ENCODE peak calls at places on chromosomes 1 and 21, in seven cellular contexts. R, V, K, S, A, O and J are unnamed samples.

GRCh38 chr1:176857632-176858031 is 306.9 kb downstream of the ASTN1 start:
- DNase-seq in R (no peak), V (no peak), K (no peak), S (no peak), A (no peak), O (no peak), J (no peak)

GRCh38 chr1:174720618-174721017 is 272.9 kb downstream of the GPR52 start:
- DNase-seq in R (no peak), V (no peak), K (no peak), S (no peak), A (no peak), O (no peak), J (no peak)

GRCh38 chr1:116817582-116818064 is 63.4 kb downstream of the CD2 start:
- DNase-seq in R (no peak), V (peak), K (peak), S (peak), A (peak), O (peak), J (peak)

GRCh38 chr21:31426235-31426797 is 82.3 kb upstream of the TIAM1 start:
- DNase-seq in R (peak), V (no peak), K (no peak), S (no peak), A (no peak), O (no peak), J (no peak)

GRCh38 chr1:220905650-220906560 is 26.7 kb downstream of the HLX start:
- DNase-seq in R (no peak), V (no peak), K (no peak), S (no peak), A (no peak), O (peak), J (no peak)

GRCh38 chr1:181135462-181135781 is 46.9 kb downstream of the IER5 start:
- DNase-seq in R (no peak), V (no peak), K (no peak), S (peak), A (peak), O (no peak), J (peak)

GRCh38 chr1:200029035-200029623 is 1.6 kb downstream of the NR5A2 start:
- DNase-seq in R (no peak), V (peak), K (peak), S (no peak), A (peak), O (no peak), J (peak)

GRCh38 chr1:162026906-162027305 is 3.2 kb upstream of the OLFML2B start:
- DNase-seq in R (no peak), V (no peak), K (no peak), S (no peak), A (no peak), O (no peak), J (no peak)

GRCh38 chr21:45410151-45410864 is 5.3 kb downstream of the COL18A1 start:
- DNase-seq in R (no peak), V (no peak), K (no peak), S (no peak), A (no peak), O (peak), J (no peak)

GRCh38 chr21:45412491-45412890 is 7.5 kb downstream of the COL18A1 start:
- DNase-seq in R (no peak), V (no peak), K (no peak), S (no peak), A (no peak), O (no peak), J (no peak)

GRCh38 chr21:45410865-45411809 is 6.2 kb downstream of the COL18A1 start:
- DNase-seq in R (no peak), V (no peak), K (no peak), S (peak), A (no peak), O (no peak), J (no peak)

GRCh38 chr21:45412909-45413581 is 8.1 kb downstream of the COL18A1 start:
- DNase-seq in R (no peak), V (no peak), K (no peak), S (no peak), A (no peak), O (no peak), J (no peak)

DNA sequence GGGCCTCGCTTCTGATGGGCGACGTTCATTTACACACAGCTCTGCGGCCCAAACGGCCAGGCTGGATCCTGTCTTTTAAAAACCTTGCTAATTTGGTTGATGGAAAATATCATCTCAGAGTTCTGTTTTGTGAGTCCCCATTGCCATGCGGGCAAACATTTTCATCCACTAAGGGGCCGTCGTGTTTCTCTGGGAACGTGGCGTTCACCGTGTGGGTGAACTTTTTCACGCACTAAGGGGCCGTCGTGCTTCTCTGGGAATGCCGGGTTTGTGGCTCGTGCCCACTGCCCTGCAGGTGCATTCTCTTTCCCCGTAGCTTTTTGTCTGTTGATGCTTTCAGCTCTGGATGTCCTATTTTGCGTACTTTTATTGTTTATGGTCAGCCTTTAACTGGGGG is 6.8 kb downstream of the COL18A1 start:
- DNase-seq in R (no peak), V (no peak), K (no peak), S (no peak), A (no peak), O (no peak), J (no peak)
- TF ChIP-seq JUND in R (no peak), V (no peak), K (no peak), S (no peak), A (no peak), O (no peak), J (no peak)

GRCh38 chr1:5941671-5942070 is 50.6 kb downstream of the NPHP4 start:
- DNase-seq in R (no peak), V (no peak), K (peak), S (no peak), A (no peak), O (no peak), J (no peak)
- TF ChIP-seq JUND in R (no peak), V (no peak), K (no peak), S (no peak), A (no peak), O (no peak), J (no peak)

DNA sequence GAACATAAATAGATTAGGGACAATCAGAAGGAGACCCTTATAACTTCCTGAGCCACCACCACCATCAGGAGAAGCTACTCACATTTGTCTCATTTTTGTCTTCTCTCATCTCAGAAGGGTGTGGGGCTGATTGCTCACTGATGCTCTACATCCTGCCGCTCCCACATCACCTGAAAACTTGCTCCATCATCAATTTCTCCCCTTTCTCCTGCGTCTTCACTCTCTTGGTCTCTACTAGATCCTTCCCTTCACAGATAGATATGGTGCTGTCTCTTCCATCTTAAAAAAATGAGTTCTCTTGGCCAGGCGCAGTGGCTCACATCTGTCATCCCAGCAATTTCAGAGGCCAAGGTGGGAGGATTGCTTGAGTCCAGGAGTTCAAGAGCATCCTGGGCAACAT is 38.4 kb downstream of the C1orf216 start:
- DNase-seq in R (no peak), V (no peak), K (no peak), S (no peak), A (no peak), O (no peak), J (no peak)
- TF ChIP-seq JUND in R (no peak), V (no peak), K (no peak), S (no peak), A (no peak), O (no peak), J (no peak)

GRCh38 chr1:6991271-6991670 is 206.0 kb downstream of the CAMTA1 start:
- DNase-seq in R (no peak), V (peak), K (no peak), S (no peak), A (no peak), O (no peak), J (no peak)
- TF ChIP-seq JUND in R (no peak), V (peak), K (no peak), S (no peak), A (peak), O (no peak), J (no peak)

GRCh38 chr1:42035205-42035829 is 116.6 kb upstream of the HIVEP3 start:
- DNase-seq in R (no peak), V (peak), K (peak), S (peak), A (peak), O (no peak), J (peak)
- TF ChIP-seq JUND in R (no peak), V (no peak), K (no peak), S (no peak), A (no peak), O (no peak), J (no peak)

GRCh38 chr1:205199090-205199930 is 12.2 kb downstream of the DSTYK start:
- DNase-seq in R (no peak), V (no peak), K (no peak), S (no peak), A (no peak), O (no peak), J (no peak)
- TF ChIP-seq JUND in R (no peak), V (no peak), K (no peak), S (no peak), A (no peak), O (no peak), J (no peak)

GRCh38 chr1:17665950-17666720 is 89.0 kb upstream of the ACTL8 start:
- DNase-seq in R (no peak), V (no peak), K (no peak), S (no peak), A (no peak), O (no peak), J (no peak)
- TF ChIP-seq JUND in R (no peak), V (no peak), K (no peak), S (no peak), A (no peak), O (no peak), J (no peak)

GRCh38 chr21:32496536-32496935 is 84.0 kb downstream of the EVA1C start:
- DNase-seq in R (no peak), V (no peak), K (no peak), S (peak), A (no peak), O (no peak), J (no peak)

GRCh38 chr21:32499249-32500055 is 85.9 kb downstream of the TCP10L start:
- DNase-seq in R (no peak), V (no peak), K (no peak), S (no peak), A (no peak), O (no peak), J (no peak)

GRCh38 chr21:32492376-32492775 is 79.9 kb downstream of the EVA1C start:
- DNase-seq in R (no peak), V (no peak), K (no peak), S (peak), A (no peak), O (no peak), J (no peak)

DNA sequence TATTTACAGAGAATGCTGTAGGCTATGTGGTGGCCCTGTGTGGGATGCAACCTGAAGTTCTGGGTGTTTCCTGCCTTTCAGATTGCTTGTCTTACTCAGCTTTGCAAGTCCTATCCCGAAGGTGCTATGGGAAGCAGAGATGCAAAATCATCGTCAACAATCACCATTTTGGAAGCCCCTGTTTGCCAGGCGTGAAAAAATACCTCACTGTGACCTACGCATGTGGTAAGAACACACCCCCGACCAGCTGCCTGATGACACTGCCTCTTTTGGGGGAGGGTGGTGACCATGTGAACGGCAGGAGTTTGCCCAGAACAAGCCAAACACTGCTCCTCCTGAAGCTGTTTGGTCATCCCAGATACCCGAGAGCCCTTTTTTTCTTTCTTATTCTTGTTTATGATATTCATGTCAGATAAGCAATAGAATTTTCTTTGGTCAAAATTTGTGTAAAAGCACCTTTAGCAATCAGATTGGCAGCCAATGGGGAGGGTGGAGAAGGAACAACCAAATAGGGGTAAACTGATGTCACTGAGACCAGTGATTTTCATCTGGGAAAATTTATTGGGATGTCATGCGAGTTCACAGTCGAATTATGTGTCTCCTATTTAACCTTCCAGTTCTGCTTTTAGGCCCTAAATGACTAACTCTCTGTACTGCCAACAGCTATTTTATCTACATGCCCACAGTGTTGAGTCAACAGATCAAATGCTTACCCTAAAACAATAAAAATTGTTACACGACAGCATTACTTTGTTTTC is 82.6 kb downstream of the EVA1C start:
- DNase-seq in R (no peak), V (no peak), K (no peak), S (peak), A (no peak), O (no peak), J (peak)
- TF ChIP-seq JUND in R (no peak), V (no peak), K (no peak), S (no peak), A (peak), O (no peak), J (peak)

GRCh38 chr1:153533689-153534201 is 2.0 kb downstream of the S100A6 start:
- DNase-seq in R (no peak), V (peak), K (no peak), S (peak), A (no peak), O (peak), J (no peak)

GRCh38 chr1:153534226-153534932 is 1.4 kb downstream of the S100A6 start:
- DNase-seq in R (no peak), V (no peak), K (no peak), S (no peak), A (no peak), O (no peak), J (no peak)

GRCh38 chr1:153531638-153532037 is 4.2 kb downstream of the S100A6 start:
- DNase-seq in R (no peak), V (no peak), K (no peak), S (no peak), A (no peak), O (no peak), J (no peak)

GRCh38 chr1:153532769-153533599 is 2.8 kb downstream of the S100A6 start:
- DNase-seq in R (no peak), V (peak), K (peak), S (peak), A (no peak), O (peak), J (peak)

GRCh38 chr1:153532161-153532560 is 3.6 kb downstream of the S100A6 start:
- DNase-seq in R (no peak), V (no peak), K (no peak), S (no peak), A (no peak), O (no peak), J (no peak)
- TF ChIP-seq JUND in R (no peak), V (no peak), K (no peak), S (no peak), A (no peak), O (no peak), J (no peak)

DNA sequence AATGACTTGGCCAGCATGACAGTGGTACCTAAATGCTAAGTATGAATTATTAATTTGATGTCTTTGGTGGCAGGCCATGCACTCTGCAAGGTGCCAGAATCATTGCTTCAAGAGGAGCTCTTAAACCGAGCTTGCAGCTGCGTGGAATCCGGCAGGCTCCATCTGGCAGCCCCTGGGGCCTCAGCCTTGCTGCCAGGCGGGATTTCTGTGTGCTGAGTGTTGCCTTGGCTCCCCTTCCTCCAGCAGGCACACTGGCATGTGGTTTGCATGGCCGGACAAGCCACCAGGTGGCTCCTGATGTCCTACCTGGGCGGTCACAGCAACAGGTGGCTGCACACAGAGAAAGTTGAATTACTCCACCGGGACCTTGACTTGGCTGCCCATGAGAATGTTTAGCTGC is 155.4 kb downstream of the URB2 start:
- DNase-seq in R (no peak), V (peak), K (no peak), S (no peak), A (no peak), O (peak), J (peak)
- TF ChIP-seq JUND in R (no peak), V (no peak), K (no peak), S (no peak), A (no peak), O (no peak), J (no peak)